ENCODE peak calls at places on chromosome 15, in ten cellular contexts. P is dermis microvascular lymphatic vessel endothelial cell, H is NCI-H2081, O is occipital lobe, C is neuronal stem cell, Y is mucosa of gallbladder, D is NCI-H1105, K is CD14-positive monocyte, T is NCI-H345, I is SW 1271. Q is an unnamed sample.

GRCh38 chr15:57340673-57341259 is 35.5 kb upstream of the CGNL1 start:
- DNase-seq in P (peak), H (peak), O (peak), C (peak), Y (no peak), D (peak), K (no peak), T (peak), I (peak), Q (peak)

GRCh38 chr15:66249623-66250174 is 3.9 kb downstream of the MEGF11 start:
- DNase-seq in P (no peak), H (peak), O (no peak), C (no peak), Y (no peak), D (peak), K (no peak), T (no peak), I (no peak), Q (no peak)

GRCh38 chr15:56208185-56208584 is 35.5 kb downstream of the RFX7 start:
- DNase-seq in P (no peak), H (no peak), O (no peak), C (no peak), Y (no peak), D (no peak), K (no peak), T (no peak), I (no peak), Q (no peak)

GRCh38 chr15:88542342-88542733 is 4.1 kb downstream of the DET1 start:
- DNase-seq in P (no peak), H (no peak), O (no peak), C (no peak), Y (peak), D (no peak), K (no peak), T (no peak), I (no peak), Q (no peak)

GRCh38 chr15:38041576-38041975 is 107.1 kb downstream of the TMCO5A start:
- DNase-seq in P (peak), H (no peak), O (no peak), C (no peak), Y (no peak), D (no peak), K (no peak), T (no peak), I (peak), Q (no peak)

GRCh38 chr15:85741021-85741421 is 53.7 kb downstream of the KLHL25 start:
- DNase-seq in P (no peak), H (no peak), O (peak), C (no peak), Y (no peak), D (no peak), K (no peak), T (no peak), I (no peak), Q (no peak)

GRCh38 chr15:28005004-28005527 is 94.0 kb downstream of the OCA2 start:
- DNase-seq in P (no peak), H (no peak), O (no peak), C (no peak), Y (no peak), D (no peak), K (no peak), T (no peak), I (no peak), Q (no peak)

GRCh38 chr15:63203451-63204090 is 14.2 kb downstream of the RAB8B start:
- DNase-seq in P (no peak), H (no peak), O (no peak), C (no peak), Y (no peak), D (no peak), K (peak), T (no peak), I (no peak), Q (no peak)

GRCh38 chr15:78889000-78889399 is 16.3 kb downstream of the MORF4L1 start:
- DNase-seq in P (no peak), H (no peak), O (no peak), C (no peak), Y (no peak), D (no peak), K (no peak), T (no peak), I (no peak), Q (no peak)

GRCh38 chr15:23797747-23798157 is 110.6 kb upstream of the NDN start:
- DNase-seq in P (no peak), H (no peak), O (peak), C (no peak), Y (no peak), D (no peak), K (no peak), T (no peak), I (no peak), Q (no peak)

GRCh38 chr15:68587769-68588385 is 9.1 kb downstream of the CORO2B start:
- DNase-seq in P (no peak), H (no peak), O (no peak), C (no peak), Y (no peak), D (no peak), K (no peak), T (no peak), I (no peak), Q (no peak)

GRCh38 chr15:28936081-28936480 is 50.3 kb downstream of the APBA2 start:
- DNase-seq in P (no peak), H (no peak), O (no peak), C (no peak), Y (no peak), D (no peak), K (no peak), T (no peak), I (no peak), Q (no peak)

GRCh38 chr15:49715213-49715612 is 94.4 kb downstream of the DTWD1 start:
- DNase-seq in P (no peak), H (no peak), O (no peak), C (no peak), Y (no peak), D (no peak), K (no peak), T (no peak), I (no peak), Q (no peak)

GRCh38 chr15:31489801-31490646 is 163.4 kb downstream of the KLF13 start:
- DNase-seq in P (peak), H (peak), O (no peak), C (no peak), Y (peak), D (no peak), K (no peak), T (peak), I (peak), Q (no peak)

GRCh38 chr15:89494941-89495637 is 1.3 kb downstream of the RHCG start:
- DNase-seq in P (peak), H (no peak), O (no peak), C (peak), Y (no peak), D (no peak), K (no peak), T (no peak), I (peak), Q (no peak)

GRCh38 chr15:65377105-65377975 is 462 bp downstream of the IGDCC3 start:
- DNase-seq in P (peak), H (no peak), O (no peak), C (no peak), Y (no peak), D (peak), K (no peak), T (no peak), I (peak), Q (no peak)

GRCh38 chr15:77143606-77144005 is 72.7 kb upstream of the TSPAN3 start:
- DNase-seq in P (no peak), H (no peak), O (no peak), C (no peak), Y (no peak), D (no peak), K (no peak), T (no peak), I (no peak), Q (no peak)

GRCh38 chr15:101028772-101029438 is 109.7 kb downstream of the LRRK1 start:
- DNase-seq in P (no peak), H (no peak), O (no peak), C (no peak), Y (peak), D (no peak), K (no peak), T (no peak), I (no peak), Q (no peak)

GRCh38 chr15:67004142-67004541 is 61.3 kb upstream of the SMAD3 start:
- DNase-seq in P (no peak), H (no peak), O (no peak), C (no peak), Y (no peak), D (no peak), K (no peak), T (no peak), I (no peak), Q (no peak)

Q was measured in Panc1.